ENCODE peak calls at places on chromosomes 2 and 18, in six cellular contexts. S is cardiac muscle cell; V is upper lobe of right lung; A is lung; Q is CD4-positive, CD25-positive, alpha-beta regulatory T cell; O is fibroblast of lung. D is an unnamed sample. For H3K4me1, the result is how much of the 10 kb centered on the place peaks cover.

GRCh38 chr2:180184506-180184905 is 177.4 kb upstream of the CWC22 start:
- DNase-seq in S (peak), O (peak), V (no peak), A (no peak), Q (no peak), D (no peak)

GRCh38 chr2:68447118-68447517 is 20.0 kb downstream of the FBXO48 start:
- DNase-seq in Q (no peak), S (no peak), V (no peak), O (no peak), A (no peak), D (no peak)

GRCh38 chr2:223688094-223688835 is 86.1 kb upstream of the SCG2 start:
- DNase-seq in Q (no peak), V (no peak), S (no peak), O (no peak), A (no peak), D (no peak)

GRCh38 chr2:12155308-12156061 is 409.1 kb downstream of the LPIN1 start:
- DNase-seq in O (peak), V (no peak), A (no peak), S (peak), Q (no peak), D (no peak)

GRCh38 chr2:109144271-109144670 is 15.3 kb downstream of the SH3RF3 start:
- DNase-seq in V (no peak), O (no peak), Q (peak), A (no peak), S (no peak), D (peak)

GRCh38 chr2:61538920-61539559 is 884 bp upstream of the XPO1 start:
- DNase-seq in S (peak), V (no peak), O (peak), A (no peak), Q (peak), D (peak)

GRCh38 chr18:23825978-23826405 is 136.7 kb downstream of the LAMA3 start:
- DNase-seq in Q (no peak), V (no peak), O (peak), A (peak), S (peak), D (no peak)

GRCh38 chr2:16478817-16479216 is 186.8 kb downstream of the CYRIA start:
- DNase-seq in Q (no peak), A (no peak), V (no peak), O (no peak), S (no peak), D (no peak)

GRCh38 chr2:72222829-72223564 is 75.3 kb upstream of the CYP26B1 start:
- DNase-seq in V (no peak), Q (no peak), O (peak), A (no peak), S (peak), D (no peak)

GRCh38 chr2:41840702-41841551 is 206.9 kb upstream of the PKDCC start:
- DNase-seq in A (peak), S (peak), V (peak), Q (peak), O (peak), D (peak)

GRCh38 chr18:38750786-38751185 is 1185.2 kb upstream of the CELF4 start:
- DNase-seq in O (no peak), Q (no peak), S (no peak), A (no peak), V (no peak), D (no peak)

GRCh38 chr2:217817466-217818292 is 185.1 kb downstream of the TNS1 start:
- DNase-seq in Q (no peak), S (no peak), V (no peak), A (no peak), O (no peak), D (no peak)

GRCh38 chr2:120910956-120911951 is 175.6 kb downstream of the GLI2 start:
- DNase-seq in O (peak), S (peak), Q (no peak), V (no peak), A (no peak), D (no peak)

GRCh38 chr18:70195852-70196434 is 9.5 kb downstream of the RTTN start:
- DNase-seq in V (no peak), S (peak), A (no peak), Q (peak), O (peak), D (peak)

GRCh38 chr2:7010376-7010775 is 93.2 kb downstream of the RNF144A start:
- DNase-seq in S (peak), V (no peak), Q (no peak), A (no peak), O (peak), D (no peak)

GRCh38 chr18:41745166-41746049 is 209.6 kb upstream of the PIK3C3 start:
- DNase-seq in A (no peak), Q (peak), O (peak), V (no peak), S (peak), D (no peak)

GRCh38 chr2:204452464-204453023 is 92.7 kb upstream of the PARD3B start:
- DNase-seq in V (no peak), O (peak), Q (no peak), S (peak), A (peak), D (no peak)

GRCh38 chr2:44866131-44866530 is 75.4 kb upstream of the SIX3 start:
- DNase-seq in A (no peak), V (no peak), S (no peak), Q (no peak), O (no peak), D (no peak)

GRCh38 chr2:9771481-9772017 is 71.7 kb upstream of the TAF1B start:
- DNase-seq in Q (no peak), O (peak), S (peak), V (no peak), A (no peak), D (no peak)

GRCh38 chr2:9739508-9739907 is 103.8 kb upstream of the TAF1B start:
- DNase-seq in A (no peak), Q (peak), S (peak), V (peak), O (no peak), D (peak)

GRCh38 chr18:58635891-58636290 is 7.0 kb upstream of the ALPK2 start:
- DNase-seq in O (peak), S (peak), V (no peak), A (no peak), Q (peak), D (no peak)

GRCh38 chr2:54497738-54498680 is 41.9 kb downstream of the SPTBN1 start:
- DNase-seq in Q (no peak), A (no peak), V (no peak), O (no peak), S (peak), D (no peak)

GRCh38 chr18:48994044-48994651 is 43.4 kb upstream of the SMAD7 start:
- DNase-seq in A (no peak), S (peak), V (no peak), Q (no peak), O (peak), D (no peak)

GRCh38 chr2:75964646-75965045 is 253.9 kb upstream of the GCFC2 start:
- DNase-seq in S (no peak), O (no peak), V (no peak), Q (no peak), A (no peak), D (no peak)

GRCh38 chr2:217878865-217879595 is 123.8 kb downstream of the TNS1 start:
- DNase-seq in V (no peak), Q (no peak), A (no peak), O (no peak), S (no peak), D (no peak)

GRCh38 chr2:241846406-241846805 is 12.3 kb downstream of the PDCD1 start:
- DNase-seq in S (no peak), V (peak), A (no peak), O (no peak), Q (no peak), D (no peak)

GRCh38 chr2:241843321-241844065 is 15.2 kb downstream of the PDCD1 start:
- DNase-seq in S (no peak), O (no peak), Q (no peak), A (no peak), V (peak), D (no peak)

GRCh38 chr2:241842620-241843211 is 16.0 kb downstream of the PDCD1 start:
- DNase-seq in V (peak), A (no peak), S (no peak), O (no peak), Q (peak), D (peak)

GRCh38 chr2:241844066-241844728 is 14.5 kb downstream of the PDCD1 start:
- DNase-seq in Q (peak), A (no peak), V (peak), S (peak), O (peak), D (peak)

DNA sequence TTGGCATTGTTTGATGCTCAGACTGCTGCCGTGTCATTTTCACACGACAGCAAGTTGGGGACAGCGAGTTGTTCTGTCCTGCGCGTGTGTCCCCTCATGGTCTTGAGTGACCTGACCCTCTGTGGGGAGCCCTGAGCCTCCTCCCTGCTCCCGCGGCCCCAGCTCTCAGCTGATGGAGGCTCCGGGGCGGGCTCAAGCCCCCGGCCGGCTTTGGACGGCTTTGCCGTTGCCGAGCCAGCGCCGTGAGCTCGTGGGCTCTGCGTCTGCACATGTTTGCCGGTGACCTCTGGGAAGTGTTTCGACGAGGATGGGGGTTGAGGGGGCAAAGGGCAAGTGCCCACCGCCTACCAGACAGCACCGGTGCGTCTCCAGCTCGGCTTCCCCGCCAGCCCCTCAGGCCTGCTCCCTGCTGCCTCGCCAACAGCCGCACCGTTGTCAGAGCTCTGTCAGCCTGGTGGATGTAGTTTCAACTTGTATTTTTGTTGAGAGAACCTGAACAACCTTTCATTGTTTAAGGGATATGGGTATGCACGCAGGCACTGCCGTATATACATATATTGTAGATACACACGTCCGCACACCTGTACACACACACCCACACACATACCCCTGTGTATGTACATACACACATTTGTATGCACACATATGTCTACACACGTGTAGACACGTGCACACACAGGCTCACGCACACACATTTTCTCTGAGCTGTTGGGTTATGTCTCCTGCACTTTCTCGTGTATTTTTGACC is 13.7 kb downstream of the PDCD1 start:
- DNase-seq in S (no peak), A (no peak), O (no peak), Q (no peak), V (no peak), D (no peak)
- H3K4me1 ChIP-seq in S (under half), A (under half), O (under half), Q (under half), V (under half), D (under half)

GRCh38 chr2:100599566-100599965 is 36.8 kb downstream of the PDCL3 start:
- DNase-seq in A (no peak), O (no peak), Q (no peak), S (no peak), V (no peak), D (no peak)

GRCh38 chr2:100603945-100604633 is 41.3 kb downstream of the PDCL3 start:
- DNase-seq in V (no peak), S (no peak), O (peak), A (no peak), Q (no peak), D (no peak)

GRCh38 chr2:100603414-100603813 is 40.6 kb downstream of the PDCL3 start:
- DNase-seq in S (no peak), A (no peak), V (peak), O (no peak), Q (no peak), D (no peak)

GRCh38 chr2:100606332-100606731 is 43.5 kb downstream of the PDCL3 start:
- DNase-seq in A (no peak), S (no peak), O (no peak), V (no peak), Q (no peak), D (no peak)

DNA sequence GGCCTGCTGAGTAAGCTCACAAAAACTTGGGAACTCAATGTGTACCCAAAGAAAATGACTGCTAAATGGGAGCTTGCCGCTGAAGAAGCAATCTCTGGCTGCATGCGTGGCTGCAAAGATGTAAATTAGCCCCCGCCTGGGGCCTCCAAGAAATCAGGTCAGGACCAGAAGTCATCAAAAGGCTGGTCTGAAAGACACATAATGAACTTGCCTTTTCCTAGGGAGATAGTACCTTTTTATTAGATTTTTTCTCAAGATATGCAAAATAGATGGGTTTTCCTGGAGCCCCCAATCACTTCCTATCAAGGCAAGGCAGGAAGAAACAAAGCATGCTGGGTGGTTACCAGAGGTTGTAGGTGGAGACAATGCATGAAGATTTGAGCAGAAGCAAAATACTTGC is 38.9 kb downstream of the PDCL3 start:
- DNase-seq in A (no peak), O (no peak), V (peak), Q (peak), S (no peak), D (no peak)
- H3K4me1 ChIP-seq in A (under half), O (under half), V (under half), Q (under half), S (under half), D (under half)

DNA sequence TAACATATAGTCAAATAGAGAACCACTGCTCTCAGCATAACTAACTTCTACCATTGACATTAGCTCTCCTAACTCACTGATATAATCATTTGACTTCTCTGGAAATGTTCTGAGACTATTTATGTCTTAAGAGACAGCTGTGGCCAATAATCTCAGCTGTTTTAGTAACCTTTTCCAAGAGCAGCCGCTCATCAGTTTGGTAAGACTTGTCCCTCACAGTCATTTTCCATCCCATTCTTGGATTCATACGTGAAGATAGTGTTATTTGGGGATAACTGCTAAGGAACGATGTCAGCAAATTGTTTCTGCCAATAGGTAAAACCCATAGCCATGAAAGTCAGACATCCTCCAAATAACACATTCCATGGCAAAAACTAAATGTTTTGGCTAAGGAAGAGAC is 127.8 kb downstream of the LNPK start:
- DNase-seq in S (no peak), V (no peak), Q (no peak), O (no peak), A (no peak), D (no peak)
- H3K4me1 ChIP-seq in S (under half), V (under half), Q (under half), O (under half), A (under half), D (under half)

GRCh38 chr2:79827881-79828280 is 315.0 kb downstream of the CTNNA2 start:
- DNase-seq in V (no peak), O (no peak), S (no peak), A (no peak), Q (no peak), D (no peak)
- H3K4me1 ChIP-seq in V (under half), O (under half), S (under half), A (under half), Q (under half), D (under half)

GRCh38 chr2:233356546-233357308 is 2.4 kb downstream of the DGKD start:
- DNase-seq in S (peak), Q (no peak), A (no peak), V (peak), O (no peak), D (no peak)
- H3K4me1 ChIP-seq in S (under half), Q (under half), A (under half), V (under half), O (under half), D (half or more)

GRCh38 chr2:127082974-127083373 is 24.0 kb downstream of the BIN1 start:
- DNase-seq in O (peak), A (no peak), S (peak), V (no peak), Q (no peak), D (no peak)
- H3K4me1 ChIP-seq in O (under half), A (under half), S (half or more), V (half or more), Q (half or more), D (half or more)

GRCh38 chr2:189413249-189413648 is 28.0 kb upstream of the WDR75 start:
- DNase-seq in S (no peak), O (no peak), V (no peak), Q (no peak), A (no peak), D (no peak)

GRCh38 chr2:189412330-189412953 is 28.8 kb upstream of the WDR75 start:
- DNase-seq in V (no peak), A (no peak), S (peak), Q (peak), O (peak), D (peak)

GRCh38 chr2:189409647-189410046 is 31.6 kb upstream of the WDR75 start:
- DNase-seq in S (peak), Q (no peak), V (no peak), O (peak), A (no peak), D (no peak)

GRCh38 chr2:189409136-189409535 is 32.1 kb upstream of the WDR75 start:
- DNase-seq in A (no peak), V (no peak), O (peak), Q (no peak), S (peak), D (no peak)

GRCh38 chr2:189411860-189412259 is 29.4 kb upstream of the WDR75 start:
- DNase-seq in Q (no peak), A (no peak), V (no peak), S (peak), O (peak), D (no peak)
- H3K4me1 ChIP-seq in Q (under half), A (under half), V (under half), S (under half), O (under half), D (under half)

GRCh38 chr2:215879977-215880940 is 133.1 kb downstream of the MREG start:
- DNase-seq in A (no peak), O (no peak), Q (no peak), S (no peak), V (no peak), D (no peak)
- H3K4me1 ChIP-seq in A (under half), O (under half), Q (under half), S (under half), V (under half), D (under half)

DNA sequence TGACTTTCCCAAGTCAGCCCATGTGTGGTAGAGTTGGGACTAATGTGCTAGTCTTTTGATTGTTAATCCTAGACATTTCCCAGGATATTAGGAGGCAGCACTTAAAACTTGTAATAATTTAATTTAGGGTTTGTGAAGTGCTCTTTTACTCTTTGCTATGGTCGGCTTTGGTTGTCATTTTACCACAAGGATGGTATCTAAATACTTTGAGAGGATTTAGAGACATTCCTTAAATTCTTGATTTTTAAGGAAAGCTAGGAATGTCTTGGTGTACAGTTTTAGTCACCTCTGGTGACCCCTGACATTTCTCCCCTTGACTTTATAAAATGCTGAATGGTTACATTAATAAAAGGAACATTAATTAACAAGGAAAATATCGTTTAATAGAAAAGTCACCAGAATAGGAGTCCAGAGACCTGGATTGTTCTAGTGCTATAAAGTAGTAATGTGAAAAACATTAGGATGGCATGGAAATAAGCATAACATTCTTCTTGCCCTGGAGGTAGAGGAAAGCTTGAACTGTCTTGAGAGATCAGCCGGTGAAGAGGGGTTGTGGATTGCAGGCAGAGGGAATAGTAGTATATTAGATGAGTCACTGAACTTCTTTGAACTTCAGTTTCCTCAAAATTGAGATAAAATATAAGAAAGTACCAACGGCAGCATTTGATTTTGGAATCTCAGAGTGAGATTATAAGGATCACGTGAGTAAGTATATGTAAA is 209.2 kb downstream of the MCFD2 start:
- DNase-seq in A (no peak), S (no peak), Q (no peak), O (peak), V (no peak), D (no peak)
- H3K4me1 ChIP-seq in A (under half), S (under half), Q (under half), O (under half), V (half or more), D (under half)

GRCh38 chr2:237053066-237053465 is 32.6 kb upstream of the COPS8 start:
- DNase-seq in Q (no peak), O (no peak), S (no peak), V (no peak), A (no peak), D (no peak)
- H3K4me1 ChIP-seq in Q (under half), O (under half), S (under half), V (under half), A (under half), D (under half)